ENCODE peak calls at places on chromosomes 12 and 14, in seven cellular contexts. U, F, P, L, A, D and X are unnamed samples.

GRCh38 chr12:108190529-108190928 is 61.4 kb downstream of the WSCD2 start:
- DNase-seq in U (no peak), F (no peak), P (no peak), L (no peak), A (no peak), D (no peak), X (no peak)

GRCh38 chr12:100584261-100584660 is 10.8 kb downstream of the GAS2L3 start:
- DNase-seq in U (no peak), F (no peak), P (no peak), L (no peak), A (no peak), D (no peak), X (no peak)

GRCh38 chr12:34400986-34401658 is 378.8 kb downstream of the ALG10 start:
- DNase-seq in U (peak; percentile 19), F (peak; percentile 0), P (no peak), L (no peak), A (no peak), D (peak; percentile 0), X (peak; percentile 34)

GRCh38 chr12:122834229-122834920 is 882 bp upstream of the HIP1R start:
- DNase-seq in U (peak; percentile 92), F (peak; percentile 55), P (peak; percentile 38), L (peak; percentile 55), A (no peak), D (no peak), X (no peak)

GRCh38 chr12:12032260-12032761 is 38.4 kb upstream of the BCL2L14 start:
- DNase-seq in U (peak; percentile 58), F (no peak), P (no peak), L (no peak), A (no peak), D (no peak), X (peak; percentile 28)

GRCh38 chr12:86613306-86613705 is 357.1 kb upstream of the MGAT4C start:
- DNase-seq in U (no peak), F (no peak), P (no peak), L (no peak), A (no peak), D (no peak), X (no peak)

GRCh38 chr12:77032406-77032805 is 33.0 kb downstream of the E2F7 start:
- DNase-seq in U (no peak), F (no peak), P (no peak), L (no peak), A (no peak), D (no peak), X (no peak)

GRCh38 chr14:99601301-99601945 is 2.6 kb downstream of the CCDC85C start:
- DNase-seq in U (no peak), F (no peak), P (no peak), L (no peak), A (no peak), D (no peak), X (peak; percentile 66)

GRCh38 chr14:92373336-92373735 is 50.4 kb downstream of the SLC24A4 start:
- DNase-seq in U (no peak), F (no peak), P (no peak), L (no peak), A (no peak), D (no peak), X (no peak)

GRCh38 chr12:19694627-19695026 is 255.3 kb downstream of the AEBP2 start:
- DNase-seq in U (no peak), F (no peak), P (no peak), L (no peak), A (no peak), D (no peak), X (no peak)

GRCh38 chr12:28127455-28127854 is 62.8 kb upstream of the CCDC91 start:
- DNase-seq in U (no peak), F (no peak), P (no peak), L (no peak), A (no peak), D (no peak), X (no peak)

GRCh38 chr12:93608313-93608712 is 35.8 kb downstream of the SOCS2 start:
- DNase-seq in U (no peak), F (no peak), P (no peak), L (no peak), A (no peak), D (no peak), X (no peak)

GRCh38 chr12:103801709-103802585 is 39.1 kb downstream of the NT5DC3 start:
- DNase-seq in U (peak; percentile 42), F (no peak), P (no peak), L (no peak), A (no peak), D (no peak), X (no peak)

GRCh38 chr14:76307786-76308780 is 67.9 kb upstream of the ESRRB start:
- DNase-seq in U (peak; percentile 13), F (no peak), P (no peak), L (no peak), A (no peak), D (no peak), X (peak; percentile 49)

GRCh38 chr12:12722351-12723146 is 5.4 kb downstream of the CDKN1B start:
- DNase-seq in U (peak; percentile 0), F (peak; percentile 42), P (no peak), L (peak; percentile 41), A (no peak), D (no peak), X (no peak)

GRCh38 chr12:119156401-119156800 is 22.3 kb upstream of the HSPB8 start:
- DNase-seq in U (peak; percentile 94), F (no peak), P (no peak), L (no peak), A (no peak), D (no peak), X (no peak)

GRCh38 chr14:44113769-44114730 is 393.0 kb downstream of the FSCB start:
- DNase-seq in U (no peak), F (no peak), P (no peak), L (no peak), A (no peak), D (no peak), X (no peak)

GRCh38 chr14:89614009-89614691 is 197.1 kb upstream of the FOXN3 start:
- DNase-seq in U (no peak), F (no peak), P (no peak), L (no peak), A (no peak), D (no peak), X (no peak)

GRCh38 chr12:42686514-42687172 is 97.1 kb upstream of the PRICKLE1 start:
- DNase-seq in U (no peak), F (no peak), P (no peak), L (no peak), A (no peak), D (no peak), X (no peak)

GRCh38 chr12:5916785-5917290 is 28.2 kb downstream of the ANO2 start:
- DNase-seq in U (no peak), F (no peak), P (no peak), L (no peak), A (no peak), D (no peak), X (no peak)

GRCh38 chr14:102993523-102993922 is 63.8 kb downstream of the CDC42BPB start:
- DNase-seq in U (no peak), F (no peak), P (no peak), L (no peak), A (no peak), D (no peak), X (no peak)

GRCh38 chr14:63677891-63678379 is 36.3 kb upstream of the WDR89 start:
- DNase-seq in U (no peak), F (no peak), P (no peak), L (no peak), A (no peak), D (no peak), X (no peak)

GRCh38 chr14:39107624-39108023 is 4.6 kb upstream of the SEC23A start:
- DNase-seq in U (no peak), F (peak; percentile 56), P (peak; percentile 1), L (peak; percentile 48), A (no peak), D (no peak), X (no peak)

GRCh38 chr12:71139153-71139735 is 18.6 kb downstream of the TSPAN8 start:
- DNase-seq in U (no peak), F (no peak), P (no peak), L (no peak), A (no peak), D (no peak), X (no peak)

GRCh38 chr12:101459642-101460346 is 15.3 kb upstream of the SPIC start:
- DNase-seq in U (peak; percentile 81), F (no peak), P (peak; percentile 46), L (no peak), A (no peak), D (no peak), X (no peak)

GRCh38 chr14:59107819-59108218 is 80.6 kb upstream of the DAAM1 start:
- DNase-seq in U (no peak), F (no peak), P (no peak), L (no peak), A (no peak), D (no peak), X (no peak)

GRCh38 chr14:72525087-72525909 is 368.6 kb downstream of the DPF3 start:
- DNase-seq in U (no peak), F (no peak), P (no peak), L (no peak), A (no peak), D (no peak), X (no peak)

GRCh38 chr14:55025948-55026347 is 951 bp downstream of the WDHD1 start:
- DNase-seq in U (no peak), F (no peak), P (no peak), L (no peak), A (no peak), D (no peak), X (no peak)

GRCh38 chr12:10167588-10167987 is 4.3 kb downstream of the OLR1 start:
- DNase-seq in U (no peak), F (no peak), P (no peak), L (no peak), A (no peak), D (no peak), X (no peak)

GRCh38 chr14:101235042-101235871 is 326.0 kb upstream of the DIO3 start:
- DNase-seq in U (peak; percentile 92), F (peak; percentile 75), P (peak; percentile 26), L (no peak), A (no peak), D (peak; percentile 59), X (no peak)

GRCh38 chr12:116551952-116552749 is 7.0 kb upstream of the MAP1LC3B2 start:
- DNase-seq in U (no peak), F (no peak), P (no peak), L (no peak), A (no peak), D (no peak), X (no peak)